ENCODE peak calls at places on chromosomes 1 and 21, in seven cellular contexts. P is stimulated activated CD4-positive, alpha-beta T cell treated with anti-CD3 and anti-CD28 coated beads, Interleukin-12 subunit alpha, Interleukin-12 subunit beta, amount 100 ng/mL, for 24 hours; K is endothelial cell; J is activated CD8-positive, alpha-beta memory T cell treated with anti-CD3 and anti-CD28 coated beads, Interleukin-2, amount 50 U/mL, for 48 hours; S is GM19239; D is activated CD4-positive, alpha-beta T cell treated with anti-CD3 and anti-CD28 coated beads, Interleukin-2, amount 50 U/mL, for 48 hours; T is anterior cingulate cortex. G is an unnamed sample.

GRCh38 chr1:191851799-191852595 is 306.3 kb upstream of the RGS18 start:
- DNase-seq in P (no peak), K (no peak), J (no peak), S (no peak), D (no peak), T (no peak), G (no peak)

GRCh38 chr21:18987515-18988026 is 584.0 kb upstream of the TMPRSS15 start:
- DNase-seq in P (no peak), K (no peak), J (no peak), S (no peak), D (no peak), T (no peak), G (no peak)

GRCh38 chr1:115183711-115184259 is 94.5 kb upstream of the TSPAN2 start:
- DNase-seq in P (no peak), K (no peak), J (no peak), S (no peak), D (no peak), T (no peak), G (no peak)

GRCh38 chr1:217333939-217334338 is 297.0 kb downstream of the GPATCH2 start:
- DNase-seq in P (no peak), K (peak; percentile 56), J (no peak), S (peak; percentile 24), D (no peak), T (no peak), G (peak; percentile 54)

GRCh38 chr1:39154553-39155361 is 49.7 kb upstream of the MACF1 start:
- DNase-seq in P (no peak), K (no peak), J (no peak), S (no peak), D (no peak), T (no peak), G (no peak)

GRCh38 chr1:80656011-80656627 is 1144.6 kb upstream of the ADGRL2 start:
- DNase-seq in P (no peak), K (peak; percentile 16), J (no peak), S (no peak), D (no peak), T (no peak), G (peak; percentile 60)

GRCh38 chr1:39104158-39105060 is 78.3 kb downstream of the NDUFS5 start:
- DNase-seq in P (no peak), K (peak; percentile 55), J (no peak), S (no peak), D (no peak), T (peak; percentile 36), G (no peak)

GRCh38 chr1:30332100-30333094 is 391.0 kb downstream of the MATN1 start:
- DNase-seq in P (no peak), K (no peak), J (peak; percentile 39), S (no peak), D (no peak), T (no peak), G (no peak)

GRCh38 chr1:175882192-175882591 is 138.8 kb upstream of the TNR start:
- DNase-seq in P (no peak), K (no peak), J (no peak), S (no peak), D (no peak), T (no peak), G (no peak)

GRCh38 chr1:204511366-204511765 is 4.8 kb upstream of the MDM4 start:
- DNase-seq in P (no peak), K (no peak), J (no peak), S (no peak), D (no peak), T (no peak), G (no peak)

GRCh38 chr1:150562384-150563339 is 13.5 kb downstream of the ADAMTSL4 start:
- DNase-seq in P (peak; percentile 72), K (no peak), J (peak; percentile 77), S (peak; percentile 56), D (peak; percentile 86), T (peak; percentile 21), G (no peak)

GRCh38 chr1:218426343-218426657 is 81.2 kb downstream of the TGFB2 start:
- DNase-seq in P (no peak), K (no peak), J (no peak), S (no peak), D (no peak), T (peak; percentile 43), G (peak; percentile 60)

GRCh38 chr1:172167801-172168596 is 252.5 kb upstream of the C1orf105 start:
- DNase-seq in P (no peak), K (no peak), J (no peak), S (no peak), D (no peak), T (peak; percentile 7), G (no peak)

GRCh38 chr1:150809651-150810050 is 1.6 kb upstream of the CTSK start:
- DNase-seq in P (no peak), K (no peak), J (no peak), S (no peak), D (no peak), T (no peak), G (no peak)

GRCh38 chr1:41239988-41240610 is 2.0 kb downstream of the SCMH1 start:
- DNase-seq in P (no peak), K (no peak), J (no peak), S (no peak), D (no peak), T (no peak), G (peak; percentile 63)

GRCh38 chr1:166133276-166133841 is 33.4 kb downstream of the FAM78B start:
- DNase-seq in P (no peak), K (no peak), J (no peak), S (no peak), D (peak; percentile 7), T (no peak), G (no peak)

GRCh38 chr1:78340006-78340405 is 150.8 kb upstream of the PTGFR start:
- DNase-seq in P (no peak), K (no peak), J (no peak), S (no peak), D (no peak), T (no peak), G (no peak)

GRCh38 chr1:200042119-200042436 is 14.6 kb downstream of the NR5A2 start:
- DNase-seq in P (no peak), K (no peak), J (no peak), S (no peak), D (no peak), T (no peak), G (peak; percentile 56)

GRCh38 chr1:162696286-162696862 is 64.1 kb downstream of the DDR2 start:
- DNase-seq in P (no peak), K (peak; percentile 59), J (no peak), S (no peak), D (no peak), T (peak; percentile 75), G (peak; percentile 51)